ENCODE peak calls at places on chromosomes 2 and 18, in five cellular contexts. I is sigmoid colon, W is heart left ventricle, C is A549, V is vagina. H is an unnamed sample.

GRCh38 chr18:76275913-76276312 is 219.1 kb downstream of the ZNF516 start:
- DNase-seq in V (no peak), W (no peak), C (no peak), I (no peak), H (no peak)

GRCh38 chr2:126643972-126644371 is 12.0 kb upstream of the GYPC start:
- DNase-seq in I (no peak), V (peak), C (no peak), W (no peak), H (no peak)

GRCh38 chr18:70384181-70384790 is 95.4 kb downstream of the SOCS6 start:
- DNase-seq in W (no peak), I (no peak), C (peak), V (no peak), H (no peak)

GRCh38 chr2:69086466-69086865 is 73.5 kb downstream of the ANTXR1 start:
- DNase-seq in V (no peak), C (no peak), W (no peak), I (no peak), H (no peak)

GRCh38 chr2:48414980-48415764 is 114.8 kb upstream of the STON1 start:
- DNase-seq in W (peak), I (no peak), C (no peak), V (no peak), H (no peak)

GRCh38 chr18:29176681-29177080 is 999.8 kb upstream of the CDH2 start:
- DNase-seq in C (no peak), W (no peak), V (no peak), I (no peak), H (no peak)

GRCh38 chr2:26587966-26588365 is 53.2 kb downstream of the CIB4 start:
- DNase-seq in W (no peak), V (no peak), C (no peak), I (peak), H (no peak)

GRCh38 chr2:183229386-183229785 is 105.1 kb downstream of the NUP35 start:
- DNase-seq in V (no peak), W (no peak), C (no peak), I (no peak), H (no peak)

GRCh38 chr18:68033466-68033865 is 516.9 kb upstream of the DSEL start:
- DNase-seq in C (no peak), I (no peak), W (no peak), V (no peak), H (no peak)

GRCh38 chr2:109736177-109736827 is 57.8 kb upstream of the RGPD5 start:
- DNase-seq in V (peak), W (peak), C (peak), I (peak), H (peak)

GRCh38 chr2:134468093-134468640 is 214.3 kb downstream of the MGAT5 start:
- DNase-seq in V (peak), C (no peak), I (no peak), W (no peak), H (no peak)

GRCh38 chr2:237192881-237193280 is 107.2 kb downstream of the COPS8 start:
- DNase-seq in V (no peak), I (peak), W (no peak), C (no peak), H (no peak)

GRCh38 chr18:7567487-7568425 is 640 bp downstream of the PTPRM start:
- DNase-seq in V (no peak), I (peak), W (peak), C (no peak), H (peak)

GRCh38 chr2:64137567-64137966 is 6.7 kb downstream of the PELI1 start:
- DNase-seq in W (no peak), V (no peak), I (no peak), C (no peak), H (no peak)

GRCh38 chr2:182695796-182696195 is 20.3 kb upstream of the DNAJC10 start:
- DNase-seq in V (no peak), W (no peak), C (no peak), I (no peak), H (no peak)

GRCh38 chr2:101998556-101999121 is 6.9 kb downstream of the IL1R2 start:
- DNase-seq in C (peak), V (no peak), I (no peak), W (no peak), H (no peak)

GRCh38 chr18:35191252-35192025 is 49.4 kb upstream of the ZNF397 start:
- DNase-seq in C (no peak), W (no peak), V (no peak), I (no peak), H (no peak)

GRCh38 chr2:223513771-223514455 is 88.2 kb downstream of the SCG2 start:
- DNase-seq in C (no peak), V (no peak), W (no peak), I (no peak), H (no peak)

GRCh38 chr2:19369341-19369955 is 11.0 kb upstream of the OSR1 start:
- DNase-seq in C (no peak), I (no peak), V (no peak), W (no peak), H (no peak)

GRCh38 chr2:66134113-66134730 is 300.7 kb upstream of the MEIS1 start:
- DNase-seq in C (no peak), V (no peak), W (no peak), I (no peak), H (no peak)

GRCh38 chr2:138949517-138949916 is 169.3 kb upstream of the NXPH2 start:
- DNase-seq in V (no peak), I (no peak), C (no peak), W (no peak), H (no peak)

GRCh38 chr2:85753525-85754312 is at the start of gene ATOH8:
- DNase-seq in C (no peak), W (peak), V (no peak), I (peak), H (peak)

GRCh38 chr18:68262697-68263293 is 452.1 kb downstream of the TMX3 start:
- DNase-seq in W (no peak), I (no peak), C (no peak), V (no peak), H (no peak)

GRCh38 chr2:8394569-8395359 is 287.1 kb upstream of the ID2 start:
- DNase-seq in C (no peak), V (no peak), I (no peak), W (no peak), H (no peak)

GRCh38 chr2:120883607-120884405 is 148.1 kb downstream of the GLI2 start:
- DNase-seq in V (no peak), W (no peak), I (no peak), C (no peak), H (no peak)

GRCh38 chr18:78983530-78983929 is 3.9 kb downstream of the SALL3 start:
- DNase-seq in W (no peak), C (no peak), I (no peak), V (no peak), H (no peak)

GRCh38 chr18:78981652-78981955 is 2.0 kb downstream of the SALL3 start:
- DNase-seq in W (no peak), C (no peak), I (no peak), V (no peak), H (no peak)

GRCh38 chr18:78986018-78986481 is 6.4 kb downstream of the SALL3 start:
- DNase-seq in I (no peak), C (peak), V (no peak), W (no peak), H (no peak)

GRCh38 chr18:78982186-78982585 is 2.6 kb downstream of the SALL3 start:
- DNase-seq in C (no peak), V (no peak), I (no peak), W (no peak), H (no peak)

DNA sequence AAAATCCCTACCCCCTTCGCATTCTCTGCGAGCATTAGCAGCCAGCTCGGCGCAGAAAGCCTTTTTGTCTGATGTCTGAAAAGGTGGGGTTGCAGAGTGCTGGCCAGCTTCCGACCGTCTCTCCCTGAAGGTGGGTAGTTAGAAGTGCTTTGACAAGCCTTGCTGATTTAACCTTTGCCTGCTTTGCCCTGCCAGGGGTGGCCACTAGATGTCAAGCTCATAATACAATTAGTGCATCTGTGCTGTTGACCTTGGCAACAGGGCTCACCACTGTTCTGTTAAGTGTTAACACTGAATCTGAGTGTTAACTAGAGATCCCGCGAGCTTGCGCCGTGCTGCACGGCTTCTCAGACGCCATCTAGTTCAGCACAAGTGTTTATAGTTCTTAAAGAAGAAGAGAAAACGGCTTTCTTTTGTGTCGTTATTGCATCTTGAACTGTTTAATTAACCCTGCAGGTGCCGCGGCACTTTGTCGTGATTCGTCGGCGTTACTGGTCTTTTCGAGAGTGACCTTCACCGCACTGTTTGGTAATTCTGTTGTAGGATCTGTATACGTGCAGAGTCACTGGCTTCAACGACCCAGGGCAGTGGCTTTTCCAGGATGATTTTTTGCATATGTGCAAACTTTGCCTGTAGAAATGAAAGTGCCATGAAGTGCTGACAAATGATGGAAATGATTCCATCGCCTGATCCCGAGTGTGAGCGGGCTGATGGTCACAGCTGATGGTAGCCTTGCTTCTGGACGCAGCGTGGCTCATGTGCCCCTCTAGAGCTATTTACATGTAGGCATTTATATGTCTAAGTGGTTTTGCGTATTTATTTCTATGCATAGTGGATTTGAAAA is 5.5 kb downstream of the SALL3 start:
- DNase-seq in I (no peak), W (no peak), C (peak), V (peak), H (peak)
- TF ChIP-seq CTCF in I (no peak), W (no peak), C (no peak), V (no peak), H (peak)

GRCh38 chr2:229921101-229921891 is 513 bp downstream of the TRIP12 start:
- DNase-seq in W (peak), I (peak), V (no peak), C (peak), H (peak)

GRCh38 chr2:229917793-229918192 is 4.0 kb downstream of the TRIP12 start:
- DNase-seq in V (no peak), I (no peak), W (no peak), C (no peak), H (no peak)

GRCh38 chr2:229922449-229923386 is at the start of gene FBXO36:
- DNase-seq in V (peak), C (peak), W (peak), I (no peak), H (peak)

GRCh38 chr2:229920011-229920781 is 1.6 kb downstream of the TRIP12 start:
- DNase-seq in I (no peak), C (no peak), V (no peak), W (no peak), H (peak)

DNA sequence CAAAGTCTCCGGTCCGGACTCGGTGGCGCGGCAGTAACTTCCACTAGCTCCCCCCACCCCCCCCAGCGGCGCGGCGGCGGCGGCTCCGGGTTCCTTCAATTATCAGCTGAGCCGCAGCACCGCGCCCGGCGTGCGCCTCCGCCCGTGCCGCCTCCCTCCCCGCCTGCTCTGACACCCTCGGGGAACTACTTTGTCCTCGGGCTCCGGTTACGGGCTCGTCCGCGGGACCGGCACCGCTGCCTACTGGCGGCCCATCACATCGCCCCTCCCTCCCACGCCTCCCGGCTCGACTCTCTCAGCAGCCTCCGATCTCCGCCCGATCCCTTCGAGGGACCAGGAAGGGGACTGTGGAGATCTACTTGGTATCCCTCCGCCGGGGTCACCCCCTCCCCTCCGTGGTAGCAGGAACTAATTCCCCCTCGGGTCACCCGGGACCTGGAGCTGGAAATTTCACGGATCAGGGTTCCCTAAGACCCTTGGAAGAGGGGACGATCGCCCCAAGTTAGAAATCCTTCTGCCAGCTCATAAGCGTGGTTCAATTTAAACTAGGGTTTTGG is at the start of gene TRIP12:
- DNase-seq in I (peak), C (peak), W (peak), V (no peak), H (peak)
- TF ChIP-seq POLR2A in I (peak), C (peak), W (no peak), V (no peak), H (no peak)

DNA sequence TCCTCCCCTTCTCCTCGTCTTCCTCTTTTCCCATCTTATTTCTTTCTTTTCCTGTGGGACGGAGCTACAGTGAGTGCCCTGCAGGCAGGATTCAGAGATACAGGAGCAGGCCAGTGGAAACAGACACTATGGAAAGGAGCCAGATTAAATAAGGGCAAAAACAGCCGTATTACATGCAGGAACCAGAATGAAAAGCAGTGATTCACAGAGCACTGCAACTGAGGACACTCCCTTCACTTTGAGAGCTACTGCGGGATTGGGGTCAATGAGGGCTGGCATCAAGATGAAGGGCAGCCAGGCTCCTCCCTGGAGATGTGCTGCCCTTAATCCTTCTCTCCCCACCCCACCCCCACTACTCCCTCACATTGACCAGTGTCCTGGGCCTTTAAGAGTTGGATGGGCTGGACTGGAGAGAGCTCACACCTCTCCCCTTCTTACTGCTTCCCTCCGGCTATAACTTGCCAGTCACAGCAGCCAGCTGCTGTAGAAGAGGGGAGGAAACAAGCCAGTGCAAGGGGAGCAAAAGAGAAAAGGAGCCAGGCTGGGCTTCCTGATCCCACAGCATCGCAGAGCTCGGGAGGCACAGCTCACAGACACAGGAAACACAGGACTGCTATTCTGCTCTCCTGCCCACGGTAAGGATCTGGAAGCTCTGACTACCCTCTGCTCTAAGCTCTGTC is at the start of gene PLCD4:
- DNase-seq in C (no peak), W (peak), V (no peak), I (peak), H (peak)
- TF ChIP-seq CTCF in C (no peak), W (no peak), V (no peak), I (peak), H (no peak)

GRCh38 chr2:131492418-131493198 is 411 bp upstream of the MZT2A start:
- DNase-seq in W (peak), I (peak), V (no peak), C (peak), H (peak)
- TF ChIP-seq POLR2A in W (no peak), I (no peak), V (no peak), C (peak), H (peak)

DNA sequence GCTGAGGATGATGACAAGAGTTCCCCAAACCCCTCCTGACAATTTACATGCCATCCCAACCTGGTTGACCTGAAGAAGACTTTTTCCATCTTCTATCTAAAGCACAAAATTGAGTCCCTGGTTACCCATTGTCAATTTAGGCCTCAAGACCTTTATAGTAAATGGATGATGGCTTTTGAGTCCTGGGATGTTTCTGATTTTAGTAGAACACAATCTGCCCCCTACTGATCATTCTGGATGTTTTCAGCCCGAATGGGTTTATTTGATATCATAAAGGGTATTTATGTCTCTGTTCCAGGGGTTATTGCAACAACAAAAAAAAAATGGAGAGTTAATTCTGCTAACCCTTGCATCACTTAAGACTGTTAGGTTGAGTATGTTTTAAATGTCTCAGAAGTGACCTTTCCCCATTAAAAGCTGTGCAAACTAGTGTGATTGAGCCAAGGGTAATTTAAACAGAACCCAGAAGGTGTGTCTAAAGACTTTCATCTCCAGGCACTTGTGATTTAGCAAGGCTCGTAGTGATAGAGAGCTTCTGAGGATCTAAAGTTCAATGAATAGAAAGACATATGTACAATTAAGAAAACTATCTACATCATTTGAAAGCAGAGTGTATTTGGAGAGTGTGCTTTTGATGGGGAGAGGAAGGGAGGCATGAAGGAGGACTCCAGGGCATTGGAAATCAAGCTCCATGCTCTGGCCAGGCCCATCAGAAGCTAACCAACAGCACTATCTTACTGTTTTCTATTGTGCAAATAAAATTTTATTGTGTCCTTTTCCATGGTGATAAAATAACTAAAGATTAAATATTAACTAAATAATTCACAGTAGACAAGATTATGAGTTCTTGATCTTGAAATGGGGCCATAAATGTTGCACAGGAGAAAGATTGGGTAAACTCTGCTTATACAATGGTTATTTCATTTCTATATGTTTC is 96.6 kb upstream of the NOSTRIN start:
- DNase-seq in C (peak), I (no peak), V (no peak), W (no peak), H (peak)
- TF ChIP-seq CTCF in C (peak), I (no peak), V (no peak), W (no peak), H (peak)

H was measured in body of pancreas.